ENCODE peak calls at places on chromosomes 6 and 20, in seven cellular contexts. One of them, this sample, is unnamed.

GRCh38 chr20:33181482-33182093 is 13.6 kb downstream of the BPIFA2 start:
- DNase-seq in sigmoid colon: no peak
- DNase-seq in GM23338: peak; percentile 56
- DNase-seq in WERI-Rb-1: no peak
- DNase-seq in PC-3: no peak
- DNase-seq in psoas muscle: no peak
- DNase-seq in fibroblast of the aortic adventitia: no peak
- DNase-seq in this sample: no peak

GRCh38 chr20:17808357-17808756 is 108.6 kb downstream of the BANF2 start:
- DNase-seq in sigmoid colon: peak; percentile 87
- DNase-seq in GM23338: no peak
- DNase-seq in WERI-Rb-1: no peak
- DNase-seq in PC-3: no peak
- DNase-seq in psoas muscle: peak; percentile 62
- DNase-seq in fibroblast of the aortic adventitia: peak; percentile 82
- DNase-seq in this sample: peak; percentile 41

GRCh38 chr6:154909821-154910220 is 85.3 kb upstream of the TIAM2 start:
- DNase-seq in sigmoid colon: no peak
- DNase-seq in GM23338: peak; percentile 56
- DNase-seq in WERI-Rb-1: peak; percentile 45
- DNase-seq in PC-3: no peak
- DNase-seq in psoas muscle: no peak
- DNase-seq in fibroblast of the aortic adventitia: peak; percentile 74
- DNase-seq in this sample: no peak

GRCh38 chr6:27040244-27041042 is 207.1 kb upstream of the PRSS16 start:
- DNase-seq in sigmoid colon: no peak
- DNase-seq in GM23338: no peak
- DNase-seq in WERI-Rb-1: no peak
- DNase-seq in PC-3: no peak
- DNase-seq in psoas muscle: no peak
- DNase-seq in fibroblast of the aortic adventitia: no peak
- DNase-seq in this sample: no peak

GRCh38 chr6:4577406-4577805 is 198.8 kb upstream of the CDYL start:
- DNase-seq in sigmoid colon: no peak
- DNase-seq in GM23338: no peak
- DNase-seq in WERI-Rb-1: no peak
- DNase-seq in PC-3: peak; percentile 63
- DNase-seq in psoas muscle: no peak
- DNase-seq in fibroblast of the aortic adventitia: peak; percentile 98
- DNase-seq in this sample: no peak

GRCh38 chr6:114096553-114097172 is 125.7 kb upstream of the HDAC2 start:
- DNase-seq in sigmoid colon: no peak
- DNase-seq in GM23338: peak; percentile 79
- DNase-seq in WERI-Rb-1: peak; percentile 15
- DNase-seq in PC-3: peak; percentile 52
- DNase-seq in psoas muscle: no peak
- DNase-seq in fibroblast of the aortic adventitia: peak; percentile 47
- DNase-seq in this sample: no peak

GRCh38 chr20:50943091-50943490 is 11.9 kb upstream of the ADNP start:
- DNase-seq in sigmoid colon: no peak
- DNase-seq in GM23338: no peak
- DNase-seq in WERI-Rb-1: no peak
- DNase-seq in PC-3: no peak
- DNase-seq in psoas muscle: no peak
- DNase-seq in fibroblast of the aortic adventitia: no peak
- DNase-seq in this sample: no peak

GRCh38 chr6:113102761-113103160 is 754.4 kb upstream of the MARCKS start:
- DNase-seq in sigmoid colon: no peak
- DNase-seq in GM23338: no peak
- DNase-seq in WERI-Rb-1: no peak
- DNase-seq in PC-3: peak; percentile 25
- DNase-seq in psoas muscle: no peak
- DNase-seq in fibroblast of the aortic adventitia: no peak
- DNase-seq in this sample: no peak

GRCh38 chr6:20833881-20834515 is 299.7 kb downstream of the CDKAL1 start:
- DNase-seq in sigmoid colon: no peak
- DNase-seq in GM23338: peak; percentile 72
- DNase-seq in WERI-Rb-1: no peak
- DNase-seq in PC-3: no peak
- DNase-seq in psoas muscle: no peak
- DNase-seq in fibroblast of the aortic adventitia: no peak
- DNase-seq in this sample: no peak

GRCh38 chr20:45945678-45946148 is 11.2 kb downstream of the PCIF1 start:
- DNase-seq in sigmoid colon: no peak
- DNase-seq in GM23338: no peak
- DNase-seq in WERI-Rb-1: no peak
- DNase-seq in PC-3: no peak
- DNase-seq in psoas muscle: no peak
- DNase-seq in fibroblast of the aortic adventitia: no peak
- DNase-seq in this sample: no peak

GRCh38 chr6:1263039-1263849 is 48.7 kb upstream of the FOXQ1 start:
- DNase-seq in sigmoid colon: no peak
- DNase-seq in GM23338: peak; percentile 44
- DNase-seq in WERI-Rb-1: no peak
- DNase-seq in PC-3: peak; percentile 34
- DNase-seq in psoas muscle: no peak
- DNase-seq in fibroblast of the aortic adventitia: peak; percentile 42
- DNase-seq in this sample: no peak

GRCh38 chr6:168427184-168427583 is 13.8 kb upstream of the SMOC2 start:
- DNase-seq in sigmoid colon: no peak
- DNase-seq in GM23338: no peak
- DNase-seq in WERI-Rb-1: no peak
- DNase-seq in PC-3: no peak
- DNase-seq in psoas muscle: no peak
- DNase-seq in fibroblast of the aortic adventitia: no peak
- DNase-seq in this sample: no peak

GRCh38 chr6:142696123-142696522 is 248.9 kb downstream of the HIVEP2 start:
- DNase-seq in sigmoid colon: no peak
- DNase-seq in GM23338: no peak
- DNase-seq in WERI-Rb-1: no peak
- DNase-seq in PC-3: peak; percentile 66
- DNase-seq in psoas muscle: no peak
- DNase-seq in fibroblast of the aortic adventitia: no peak
- DNase-seq in this sample: no peak

GRCh38 chr20:12970372-12970821 is 38.4 kb upstream of the SPTLC3 start:
- DNase-seq in sigmoid colon: no peak
- DNase-seq in GM23338: peak; percentile 58
- DNase-seq in WERI-Rb-1: peak; percentile 16
- DNase-seq in PC-3: peak; percentile 84
- DNase-seq in psoas muscle: no peak
- DNase-seq in fibroblast of the aortic adventitia: peak; percentile 79
- DNase-seq in this sample: peak; percentile 14

GRCh38 chr6:45801471-45802289 is 214.0 kb downstream of the CLIC5 start:
- DNase-seq in sigmoid colon: no peak
- DNase-seq in GM23338: no peak
- DNase-seq in WERI-Rb-1: no peak
- DNase-seq in PC-3: no peak
- DNase-seq in psoas muscle: no peak
- DNase-seq in fibroblast of the aortic adventitia: no peak
- DNase-seq in this sample: no peak

GRCh38 chr6:34510299-34510698 is 44.4 kb downstream of the PACSIN1 start:
- DNase-seq in sigmoid colon: no peak
- DNase-seq in GM23338: no peak
- DNase-seq in WERI-Rb-1: no peak
- DNase-seq in PC-3: no peak
- DNase-seq in psoas muscle: peak; percentile 12
- DNase-seq in fibroblast of the aortic adventitia: no peak
- DNase-seq in this sample: no peak

GRCh38 chr6:34511214-34511922 is 44.8 kb downstream of the SPDEF start:
- DNase-seq in sigmoid colon: no peak
- DNase-seq in GM23338: no peak
- DNase-seq in WERI-Rb-1: no peak
- DNase-seq in PC-3: no peak
- DNase-seq in psoas muscle: peak; percentile 2
- DNase-seq in fibroblast of the aortic adventitia: no peak
- DNase-seq in this sample: no peak

GRCh38 chr6:34506718-34507117 is 40.8 kb downstream of the PACSIN1 start:
- DNase-seq in sigmoid colon: peak; percentile 21
- DNase-seq in GM23338: peak; percentile 29
- DNase-seq in WERI-Rb-1: no peak
- DNase-seq in PC-3: no peak
- DNase-seq in psoas muscle: no peak
- DNase-seq in fibroblast of the aortic adventitia: no peak
- DNase-seq in this sample: no peak

GRCh38 chr6:34509782-34510181 is 43.9 kb downstream of the PACSIN1 start:
- DNase-seq in sigmoid colon: no peak
- DNase-seq in GM23338: no peak
- DNase-seq in WERI-Rb-1: no peak
- DNase-seq in PC-3: no peak
- DNase-seq in psoas muscle: no peak
- DNase-seq in fibroblast of the aortic adventitia: no peak
- DNase-seq in this sample: no peak

DNA sequence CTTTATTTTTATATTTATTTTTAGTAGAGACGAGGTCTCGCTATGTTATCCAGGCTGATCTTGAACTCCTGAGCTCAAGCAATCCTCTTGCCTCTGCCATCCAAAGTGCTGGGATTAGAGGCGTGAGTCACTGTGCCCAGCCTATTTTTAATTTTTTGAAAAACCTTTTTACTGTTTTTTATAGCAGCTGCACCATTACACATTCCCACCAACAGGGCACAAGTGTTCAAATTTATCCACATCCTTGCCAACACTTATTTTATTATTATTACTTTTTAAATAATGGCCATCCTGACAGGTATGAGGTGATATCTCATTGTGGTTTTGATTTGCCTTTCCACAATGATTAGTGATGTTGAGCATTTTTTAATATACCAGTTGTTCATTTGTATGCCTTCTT is 42.5 kb downstream of the PACSIN1 start:
- DNase-seq in sigmoid colon: no peak
- DNase-seq in GM23338: no peak
- DNase-seq in WERI-Rb-1: no peak
- DNase-seq in PC-3: no peak
- DNase-seq in psoas muscle: no peak
- DNase-seq in fibroblast of the aortic adventitia: no peak
- DNase-seq in this sample: no peak
- TF ChIP-seq CTCF in sigmoid colon: no peak
- TF ChIP-seq CTCF in GM23338: no peak
- TF ChIP-seq CTCF in WERI-Rb-1: no peak
- TF ChIP-seq CTCF in PC-3: peak; percentile 20
- TF ChIP-seq CTCF in psoas muscle: no peak
- TF ChIP-seq CTCF in fibroblast of the aortic adventitia: peak; percentile 24
- TF ChIP-seq CTCF in this sample: no peak

DNA sequence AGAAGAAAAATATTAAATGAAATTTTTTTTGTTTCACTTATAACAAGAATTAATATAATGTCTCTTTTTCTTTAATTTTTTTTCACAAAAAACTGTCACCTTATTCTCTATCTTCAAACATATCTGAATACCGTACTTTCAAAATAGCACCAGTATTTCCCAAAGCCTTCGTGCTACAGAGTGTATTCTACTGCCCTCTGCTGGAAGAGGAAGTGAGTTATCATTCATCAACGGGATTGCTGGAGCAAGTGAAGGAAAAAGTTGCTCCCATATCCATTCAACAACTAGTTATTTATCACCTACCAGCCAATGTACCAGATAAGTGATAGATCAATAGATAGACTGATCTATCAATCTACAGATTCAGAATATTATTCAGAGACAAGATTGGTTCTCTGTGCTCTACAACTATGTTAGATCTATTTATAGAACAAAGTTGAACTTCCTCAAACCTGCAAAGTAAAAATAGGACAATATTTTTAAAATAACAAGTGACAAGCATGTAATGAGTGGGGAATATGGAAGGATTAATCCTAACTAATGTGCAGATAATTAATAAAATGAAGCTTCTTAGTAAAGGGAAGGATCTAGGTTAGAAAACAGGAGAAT is 26.7 kb upstream of the TFAP2B start:
- DNase-seq in sigmoid colon: no peak
- DNase-seq in GM23338: peak; percentile 87
- DNase-seq in WERI-Rb-1: peak; percentile 35
- DNase-seq in PC-3: peak; percentile 74
- DNase-seq in psoas muscle: no peak
- DNase-seq in fibroblast of the aortic adventitia: peak; percentile 40
- DNase-seq in this sample: no peak
- TF ChIP-seq CTCF in sigmoid colon: peak; percentile 27
- TF ChIP-seq CTCF in GM23338: peak; percentile 89
- TF ChIP-seq CTCF in WERI-Rb-1: peak; percentile 78
- TF ChIP-seq CTCF in PC-3: peak; percentile 86
- TF ChIP-seq CTCF in psoas muscle: peak; percentile 57
- TF ChIP-seq CTCF in fibroblast of the aortic adventitia: peak; percentile 72
- TF ChIP-seq CTCF in this sample: peak; percentile 42

DNA sequence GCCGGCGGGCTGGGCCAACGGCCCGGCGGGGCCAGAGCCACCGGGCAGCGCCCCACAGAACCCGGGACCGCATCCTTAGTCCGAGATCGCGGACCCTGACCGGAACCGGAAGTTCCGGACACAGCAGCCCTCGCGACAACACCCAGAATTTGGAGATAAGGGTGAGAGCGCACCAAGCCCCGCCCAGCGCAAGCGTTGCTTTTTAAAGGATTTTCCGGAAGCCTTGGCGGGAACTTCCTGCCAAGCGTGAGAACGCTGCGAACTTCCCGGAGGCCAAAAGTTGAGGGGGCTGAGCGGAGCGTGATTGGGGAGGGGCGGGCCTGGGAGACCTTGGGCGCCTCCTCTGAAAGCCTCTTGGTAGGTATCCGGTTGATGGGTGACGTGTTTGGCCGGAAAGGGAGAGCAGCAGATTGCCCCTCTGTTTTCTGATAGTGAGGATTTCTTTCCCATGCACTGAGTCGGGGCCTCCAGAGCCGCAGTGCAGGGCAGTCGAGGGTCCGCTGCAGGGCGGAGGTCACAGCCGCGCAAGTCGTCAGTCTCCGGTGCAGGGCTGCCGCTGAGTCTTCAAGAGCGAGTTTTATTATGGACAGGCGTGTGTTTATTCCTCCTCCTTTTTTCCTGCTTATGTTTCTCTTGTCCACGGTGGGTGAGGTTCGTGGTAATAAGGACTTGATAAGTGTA is at the start of gene MTRF1L:
- DNase-seq in sigmoid colon: peak; percentile 97
- DNase-seq in GM23338: peak; percentile 99
- DNase-seq in WERI-Rb-1: peak; percentile 96
- DNase-seq in PC-3: peak; percentile 95
- DNase-seq in psoas muscle: peak; percentile 96
- DNase-seq in fibroblast of the aortic adventitia: peak; percentile 97
- DNase-seq in this sample: peak; percentile 95
- TF ChIP-seq CTCF in sigmoid colon: no peak
- TF ChIP-seq CTCF in GM23338: no peak
- TF ChIP-seq CTCF in WERI-Rb-1: no peak
- TF ChIP-seq CTCF in PC-3: no peak
- TF ChIP-seq CTCF in psoas muscle: no peak
- TF ChIP-seq CTCF in fibroblast of the aortic adventitia: no peak
- TF ChIP-seq CTCF in this sample: no peak

GRCh38 chr6:100370265-100370664 is 94.5 kb downstream of the SIM1 start:
- DNase-seq in sigmoid colon: no peak
- DNase-seq in GM23338: peak; percentile 18
- DNase-seq in WERI-Rb-1: no peak
- DNase-seq in PC-3: peak; percentile 18
- DNase-seq in psoas muscle: no peak
- DNase-seq in fibroblast of the aortic adventitia: peak; percentile 11
- DNase-seq in this sample: no peak
- TF ChIP-seq CTCF in sigmoid colon: no peak
- TF ChIP-seq CTCF in GM23338: peak; percentile 51
- TF ChIP-seq CTCF in WERI-Rb-1: no peak
- TF ChIP-seq CTCF in PC-3: peak; percentile 45
- TF ChIP-seq CTCF in psoas muscle: no peak
- TF ChIP-seq CTCF in fibroblast of the aortic adventitia: peak; percentile 17
- TF ChIP-seq CTCF in this sample: no peak

This sample was measured in thyroid gland.